ENCODE peak calls at places on chromosomes 4 and X, in five cellular contexts. E, V, L, T and C are unnamed samples.

GRCh38 chr4:3384771-3385701 is 56.7 kb upstream of the HGFAC start:
- DNase-seq in E (no peak), V (peak; percentile 52), L (peak; percentile 91), T (no peak), C (no peak)

GRCh38 chrX:111041018-111041462 is 55.0 kb upstream of the PAK3 start:
- DNase-seq in E (no peak), V (no peak), L (peak; percentile 76), T (peak; percentile 44), C (peak; percentile 4)

GRCh38 chrX:135490979-135491514 is 29.4 kb upstream of the INTS6L start:
- DNase-seq in E (no peak), V (no peak), L (no peak), T (no peak), C (no peak)

GRCh38 chr4:8318509-8318908 is 49.0 kb downstream of the HTRA3 start:
- DNase-seq in E (no peak), V (peak; percentile 24), L (no peak), T (no peak), C (no peak)

GRCh38 chr4:124329134-124329533 is 383.4 kb downstream of the ANKRD50 start:
- DNase-seq in E (no peak), V (no peak), L (no peak), T (no peak), C (no peak)

GRCh38 chr4:74545488-74545887 is 100.6 kb downstream of the AREG start:
- DNase-seq in E (no peak), V (no peak), L (peak; percentile 69), T (peak; percentile 24), C (no peak)

GRCh38 chr4:113278324-113278934 is 229.0 kb downstream of the ANK2 start:
- DNase-seq in E (peak; percentile 29), V (peak; percentile 74), L (peak; percentile 84), T (peak; percentile 88), C (peak; percentile 84)

GRCh38 chr4:15996773-15997172 is 33.8 kb upstream of the FGFBP2 start:
- DNase-seq in E (no peak), V (no peak), L (no peak), T (no peak), C (no peak)

GRCh38 chr4:135274461-135274860 is 1072.9 kb upstream of the PABPC4L start:
- DNase-seq in E (no peak), V (no peak), L (no peak), T (no peak), C (no peak)

GRCh38 chrX:48919947-48920712 is 1.3 kb upstream of the PIM2 start:
- DNase-seq in E (no peak), V (peak; percentile 75), L (no peak), T (no peak), C (no peak)